ENCODE peak calls at places on chromosomes 5 and 9, in six cellular contexts. L is AG04450, T is SHP77, V is H9, F is cerebellum, U is COR-L47. B is an unnamed sample.

GRCh38 chr5:149002053-149002452 is 60.8 kb downstream of the SH3TC2 start:
- DNase-seq in F (no peak), L (peak), V (peak), U (no peak), T (no peak), B (peak)

GRCh38 chr5:19488786-19489185 is 499.2 kb downstream of the CDH18 start:
- DNase-seq in F (peak), U (no peak), V (no peak), T (no peak), L (no peak), B (no peak)

GRCh38 chr9:2087500-2088313 is 72.6 kb downstream of the SMARCA2 start:
- DNase-seq in F (no peak), U (peak), T (peak), V (no peak), L (no peak), B (no peak)

GRCh38 chr9:79026311-79026710 is 545.5 kb upstream of the TLE4 start:
- DNase-seq in L (no peak), U (peak), F (no peak), V (peak), T (no peak), B (no peak)

GRCh38 chr9:69249337-69249736 is 75.3 kb downstream of the TJP2 start:
- DNase-seq in F (no peak), V (no peak), L (no peak), U (no peak), T (no peak), B (no peak)

GRCh38 chr9:134182554-134183219 is 18.3 kb upstream of the RNU6ATAC start:
- DNase-seq in U (no peak), F (no peak), L (no peak), V (no peak), T (no peak), B (no peak)

GRCh38 chr9:121609845-121610637 is 41.4 kb upstream of the DAB2IP start:
- DNase-seq in U (no peak), V (no peak), T (no peak), L (peak), F (peak), B (no peak)

GRCh38 chr5:139016186-139016585 is 141.1 kb upstream of the LRRTM2 start:
- DNase-seq in V (no peak), U (no peak), T (no peak), L (no peak), F (no peak), B (no peak)

GRCh38 chr5:147223951-147224791 is 10.7 kb upstream of the STK32A start:
- DNase-seq in U (peak), V (no peak), F (no peak), L (no peak), T (peak), B (no peak)

GRCh38 chr9:3474821-3475220 is 51.0 kb downstream of the RFX3 start:
- DNase-seq in F (no peak), V (no peak), L (no peak), U (no peak), T (no peak), B (no peak)

GRCh38 chr5:148992265-148992664 is 70.6 kb downstream of the SH3TC2 start:
- DNase-seq in U (no peak), T (no peak), L (no peak), F (no peak), V (no peak), B (no peak)

B was measured in ecto neural progenitor cell.